ENCODE peak calls at places on chromosomes 5 and 9, in four cellular contexts. One of them, this sample, is unnamed.
A peak's percentile ranks its signal among the peaks of the same experiment; 100 is the strongest.

GRCh38 chr5:64807505-64807904 is 38.8 kb downstream of the CWC27 start:
- DNase-seq in HepG2: no peak
- DNase-seq in K562: no peak
- DNase-seq in HCT116: no peak
- DNase-seq in this sample: no peak

GRCh38 chr5:116153687-116154174 is 68.9 kb downstream of the COMMD10 start:
- DNase-seq in HepG2: no peak
- DNase-seq in K562: no peak
- DNase-seq in HCT116: no peak
- DNase-seq in this sample: no peak

GRCh38 chr9:112361602-112362001 is 18.3 kb upstream of the HSDL2 start:
- DNase-seq in HepG2: peak; percentile 37
- DNase-seq in K562: peak; percentile 18
- DNase-seq in HCT116: peak; percentile 33
- DNase-seq in this sample: peak; percentile 18

GRCh38 chr9:35333551-35333950 is 156.4 kb upstream of the RUSC2 start:
- DNase-seq in HepG2: no peak
- DNase-seq in K562: no peak
- DNase-seq in HCT116: no peak
- DNase-seq in this sample: no peak

GRCh38 chr9:37760416-37761165 is 7.0 kb downstream of the TRMT10B start:
- DNase-seq in HepG2: peak; percentile 20
- DNase-seq in K562: no peak
- DNase-seq in HCT116: no peak
- DNase-seq in this sample: no peak

GRCh38 chr5:150523472-150524350 is 15.8 kb downstream of the NDST1 start:
- DNase-seq in HepG2: peak; percentile 73
- DNase-seq in K562: peak; percentile 57
- DNase-seq in HCT116: peak; percentile 50
- DNase-seq in this sample: peak; percentile 79

GRCh38 chr9:115117999-115118470 is at the start of gene TNC:
- DNase-seq in HepG2: no peak
- DNase-seq in K562: no peak
- DNase-seq in HCT116: no peak
- DNase-seq in this sample: peak; percentile 64

GRCh38 chr5:179599100-179599499 is 24.4 kb downstream of the HNRNPH1 start:
- DNase-seq in HepG2: no peak
- DNase-seq in K562: no peak
- DNase-seq in HCT116: no peak
- DNase-seq in this sample: no peak

GRCh38 chr5:53469946-53470687 is 10.3 kb upstream of the FST start:
- DNase-seq in HepG2: no peak
- DNase-seq in K562: no peak
- DNase-seq in HCT116: no peak
- DNase-seq in this sample: no peak

GRCh38 chr5:117788596-117788995 is 1199.8 kb downstream of the DTWD2 start:
- DNase-seq in HepG2: no peak
- DNase-seq in K562: no peak
- DNase-seq in HCT116: peak; percentile 8
- DNase-seq in this sample: no peak

GRCh38 chr9:129139233-129139992 is 28.2 kb downstream of the PTPA start:
- DNase-seq in HepG2: peak; percentile 77
- DNase-seq in K562: peak; percentile 87
- DNase-seq in HCT116: peak; percentile 71
- DNase-seq in this sample: peak; percentile 85

GRCh38 chr5:172334196-172334595 is 50.6 kb upstream of the UBTD2 start:
- DNase-seq in HepG2: no peak
- DNase-seq in K562: no peak
- DNase-seq in HCT116: no peak
- DNase-seq in this sample: no peak

GRCh38 chr9:77433675-77434445 is 214.3 kb downstream of the GNA14 start:
- DNase-seq in HepG2: peak; percentile 48
- DNase-seq in K562: peak; percentile 49
- DNase-seq in HCT116: peak; percentile 33
- DNase-seq in this sample: peak; percentile 85

GRCh38 chr9:85533538-85533937 is 208.2 kb downstream of the AGTPBP1 start:
- DNase-seq in HepG2: no peak
- DNase-seq in K562: no peak
- DNase-seq in HCT116: no peak
- DNase-seq in this sample: no peak

GRCh38 chr9:85534340-85534739 is 207.4 kb downstream of the AGTPBP1 start:
- DNase-seq in HepG2: no peak
- DNase-seq in K562: no peak
- DNase-seq in HCT116: no peak
- DNase-seq in this sample: no peak

GRCh38 chr9:85541876-85542275 is 199.9 kb downstream of the AGTPBP1 start:
- DNase-seq in HepG2: no peak
- DNase-seq in K562: no peak
- DNase-seq in HCT116: no peak
- DNase-seq in this sample: no peak

GRCh38 chr9:85536514-85536913 is 205.2 kb downstream of the AGTPBP1 start:
- DNase-seq in HepG2: no peak
- DNase-seq in K562: no peak
- DNase-seq in HCT116: no peak
- DNase-seq in this sample: no peak

DNA sequence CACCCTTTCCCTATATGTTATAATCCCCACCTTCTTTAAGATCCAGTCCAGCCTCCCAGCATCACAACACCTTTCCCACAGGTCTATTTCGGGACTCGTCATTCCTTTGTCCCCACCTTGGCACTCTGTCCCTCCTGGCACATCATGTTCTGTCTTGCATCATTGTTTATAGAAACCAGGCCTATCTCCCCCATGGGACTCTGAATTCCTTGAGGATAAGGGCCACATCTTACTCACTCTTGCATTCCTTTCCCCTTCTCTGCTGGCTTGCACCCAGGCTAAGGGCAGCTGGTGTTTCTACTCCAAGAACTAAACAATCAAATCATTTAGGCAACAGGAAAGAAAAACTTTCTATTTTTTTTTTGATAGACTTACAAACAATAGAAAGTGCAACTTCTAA is 205.7 kb downstream of the AGTPBP1 start:
- DNase-seq in HepG2: no peak
- DNase-seq in K562: no peak
- DNase-seq in HCT116: no peak
- DNase-seq in this sample: no peak
- TF ChIP-seq ELF1 in HepG2: no peak
- TF ChIP-seq ELF1 in K562: no peak
- TF ChIP-seq ELF1 in HCT116: no peak
- TF ChIP-seq ELF1 in this sample: no peak

DNA sequence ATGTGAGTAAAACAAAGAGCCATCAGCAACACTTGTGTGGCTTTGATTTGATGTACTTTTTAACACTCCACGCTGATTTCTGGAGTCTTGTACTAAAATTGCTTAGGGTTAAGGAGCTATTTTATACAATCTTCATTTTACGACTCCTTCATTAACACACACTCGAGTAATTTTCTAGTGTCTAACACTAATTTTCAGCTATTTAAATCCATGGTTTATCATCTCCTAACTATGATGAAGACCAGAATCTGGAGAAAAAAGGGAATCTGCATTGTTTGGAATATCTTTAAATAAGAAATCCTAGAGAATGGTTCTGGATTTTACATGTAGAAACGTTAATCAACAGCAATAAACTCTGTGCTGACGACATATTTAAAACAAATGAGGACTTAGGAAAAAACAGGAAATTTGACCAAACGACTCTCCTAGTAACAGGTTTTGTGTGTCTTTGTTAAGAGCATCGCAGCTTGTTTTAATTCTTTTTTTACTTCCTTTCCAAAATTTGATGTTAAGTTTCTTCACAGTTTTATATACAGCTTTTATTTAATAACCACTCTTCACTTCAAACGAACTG is 138.4 kb downstream of the AOPEP start:
- DNase-seq in HepG2: no peak
- DNase-seq in K562: no peak
- DNase-seq in HCT116: no peak
- DNase-seq in this sample: no peak
- H3K4me2 ChIP-seq in HepG2: no peak overlapping the region
- H3K4me2 ChIP-seq in K562: no peak overlapping the region
- H3K4me2 ChIP-seq in HCT116: no peak overlapping the region
- H3K4me2 ChIP-seq in this sample: peak overlapping the region; percentile 73

GRCh38 chr5:59483971-59484472 is 409.5 kb downstream of the PDE4D start:
- DNase-seq in HepG2: no peak
- DNase-seq in K562: no peak
- DNase-seq in HCT116: no peak
- DNase-seq in this sample: peak; percentile 26
- TF ChIP-seq ELF1 in HepG2: no peak
- TF ChIP-seq ELF1 in K562: no peak
- TF ChIP-seq ELF1 in HCT116: no peak
- TF ChIP-seq ELF1 in this sample: no peak

DNA sequence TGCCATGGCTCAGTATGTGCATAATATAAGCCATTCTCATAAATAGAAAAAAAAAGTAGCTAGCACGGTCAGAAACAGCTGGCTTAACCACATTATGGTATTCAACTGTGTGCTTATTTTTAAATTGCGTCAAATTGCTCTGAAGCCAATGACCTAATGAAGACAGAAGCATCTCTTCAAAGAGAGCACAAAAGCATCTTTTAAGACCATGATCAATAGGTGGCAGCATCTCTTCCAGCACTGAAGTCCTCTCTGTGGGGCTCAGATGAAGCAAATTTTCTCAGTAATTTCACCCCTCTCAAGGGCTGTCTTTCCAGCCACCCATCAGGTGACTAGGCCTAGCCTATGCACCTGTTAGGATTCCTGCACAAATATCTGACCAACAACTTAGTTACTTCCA is 251.4 kb downstream of the GLIS3 start:
- DNase-seq in HepG2: no peak
- DNase-seq in K562: no peak
- DNase-seq in HCT116: no peak
- DNase-seq in this sample: no peak
- H3K4me2 ChIP-seq in HepG2: no peak overlapping the region
- H3K4me2 ChIP-seq in K562: no peak overlapping the region
- H3K4me2 ChIP-seq in HCT116: no peak overlapping the region
- H3K4me2 ChIP-seq in this sample: no peak overlapping the region

DNA sequence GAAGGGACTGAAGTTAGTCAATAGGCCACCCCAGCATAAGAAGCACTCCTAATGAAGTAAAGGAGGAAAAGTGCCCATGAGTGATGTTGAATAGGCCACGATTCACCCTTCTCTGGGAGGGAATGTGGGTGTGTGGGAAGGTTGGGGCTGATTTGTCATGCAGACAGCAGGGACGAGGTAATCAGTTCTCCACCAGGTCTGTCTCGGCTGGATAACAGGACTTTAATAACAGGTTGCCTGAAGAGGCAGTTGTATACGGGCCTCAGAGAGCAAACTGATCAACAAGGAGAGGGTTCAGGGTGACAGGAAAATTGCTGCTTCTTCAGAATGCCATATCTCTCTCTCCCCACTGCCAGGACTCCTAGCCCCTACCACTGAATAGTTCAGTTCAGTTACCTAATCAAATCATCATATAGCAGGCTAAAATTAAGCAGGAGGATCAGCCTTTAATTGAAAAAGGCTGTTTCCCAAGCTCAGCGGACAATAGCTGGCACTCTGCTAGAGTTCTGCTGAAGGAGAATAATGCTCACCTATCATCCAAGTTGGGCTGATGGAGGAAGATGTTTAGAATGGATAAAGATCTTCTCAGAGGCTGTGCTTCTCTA is 43.6 kb upstream of the SMIM32 start:
- DNase-seq in HepG2: no peak
- DNase-seq in K562: no peak
- DNase-seq in HCT116: no peak
- DNase-seq in this sample: peak; percentile 55
- TF ChIP-seq ELF1 in HepG2: no peak
- TF ChIP-seq ELF1 in K562: no peak
- TF ChIP-seq ELF1 in HCT116: no peak
- TF ChIP-seq ELF1 in this sample: no peak

GRCh38 chr5:17267099-17267498 is 49.7 kb downstream of the BASP1 start:
- DNase-seq in HepG2: no peak
- DNase-seq in K562: no peak
- DNase-seq in HCT116: no peak
- DNase-seq in this sample: no peak

GRCh38 chr5:17265041-17265440 is 47.6 kb downstream of the BASP1 start:
- DNase-seq in HepG2: no peak
- DNase-seq in K562: no peak
- DNase-seq in HCT116: no peak
- DNase-seq in this sample: no peak

GRCh38 chr5:17272111-17272510 is 54.7 kb downstream of the BASP1 start:
- DNase-seq in HepG2: no peak
- DNase-seq in K562: no peak
- DNase-seq in HCT116: no peak
- DNase-seq in this sample: no peak

GRCh38 chr5:17269201-17269600 is 51.8 kb downstream of the BASP1 start:
- DNase-seq in HepG2: no peak
- DNase-seq in K562: no peak
- DNase-seq in HCT116: no peak
- DNase-seq in this sample: no peak
- H3K4me2 ChIP-seq in HepG2: no peak overlapping the region
- H3K4me2 ChIP-seq in K562: no peak overlapping the region
- H3K4me2 ChIP-seq in HCT116: no peak overlapping the region
- H3K4me2 ChIP-seq in this sample: no peak overlapping the region

GRCh38 chr5:174599992-174600391 is 124.4 kb upstream of the MSX2 start:
- DNase-seq in HepG2: no peak
- DNase-seq in K562: no peak
- DNase-seq in HCT116: no peak
- DNase-seq in this sample: no peak
- TF ChIP-seq ELF1 in HepG2: no peak
- TF ChIP-seq ELF1 in K562: no peak
- TF ChIP-seq ELF1 in HCT116: no peak
- TF ChIP-seq ELF1 in this sample: no peak

GRCh38 chr5:124252094-124252750 is 494.2 kb downstream of the ZNF608 start:
- DNase-seq in HepG2: no peak
- DNase-seq in K562: no peak
- DNase-seq in HCT116: no peak
- DNase-seq in this sample: peak; percentile 31

GRCh38 chr5:124257048-124257447 is 489.4 kb downstream of the ZNF608 start:
- DNase-seq in HepG2: no peak
- DNase-seq in K562: no peak
- DNase-seq in HCT116: no peak
- DNase-seq in this sample: no peak

GRCh38 chr5:124253421-124253820 is 493.0 kb downstream of the ZNF608 start:
- DNase-seq in HepG2: no peak
- DNase-seq in K562: no peak
- DNase-seq in HCT116: no peak
- DNase-seq in this sample: no peak

GRCh38 chr5:124252751-124253146 is 493.7 kb downstream of the ZNF608 start:
- DNase-seq in HepG2: no peak
- DNase-seq in K562: no peak
- DNase-seq in HCT116: no peak
- DNase-seq in this sample: peak; percentile 36
- H3K4me2 ChIP-seq in HepG2: no peak overlapping the region
- H3K4me2 ChIP-seq in K562: no peak overlapping the region
- H3K4me2 ChIP-seq in HCT116: no peak overlapping the region
- H3K4me2 ChIP-seq in this sample: no peak overlapping the region

GRCh38 chr5:168015506-168015905 is 275.9 kb upstream of the WWC1 start:
- DNase-seq in HepG2: no peak
- DNase-seq in K562: no peak
- DNase-seq in HCT116: no peak
- DNase-seq in this sample: no peak

GRCh38 chr5:168022761-168023160 is 268.7 kb upstream of the WWC1 start:
- DNase-seq in HepG2: no peak
- DNase-seq in K562: no peak
- DNase-seq in HCT116: no peak
- DNase-seq in this sample: peak; percentile 36

GRCh38 chr5:168017313-168017712 is 274.1 kb upstream of the WWC1 start:
- DNase-seq in HepG2: no peak
- DNase-seq in K562: no peak
- DNase-seq in HCT116: no peak
- DNase-seq in this sample: no peak

GRCh38 chr5:168023190-168023589 is 268.3 kb upstream of the WWC1 start:
- DNase-seq in HepG2: no peak
- DNase-seq in K562: no peak
- DNase-seq in HCT116: no peak
- DNase-seq in this sample: peak; percentile 87

GRCh38 chr5:168020522-168021294 is 270.7 kb upstream of the WWC1 start:
- DNase-seq in HepG2: no peak
- DNase-seq in K562: no peak
- DNase-seq in HCT116: no peak
- DNase-seq in this sample: no peak
- TF ChIP-seq ELF1 in HepG2: no peak
- TF ChIP-seq ELF1 in K562: no peak
- TF ChIP-seq ELF1 in HCT116: no peak
- TF ChIP-seq ELF1 in this sample: no peak

This sample was measured in SK-N-SH.